ENCODE peak calls at places on chromosomes 1 and 21, in seven cellular contexts. G is lower leg skin, R is testis, V is HCT116, Z is IMR-90, U is body of pancreas, W is GM12891. B is an unnamed sample.

GRCh38 chr1:53060580-53060979 is 1.4 kb upstream of the PODN start:
- DNase-seq in G (peak), R (peak), V (no peak), Z (peak), U (peak), W (no peak), B (no peak)

GRCh38 chr1:196877964-196878363 is 9.9 kb upstream of the CFHR4 start:
- DNase-seq in G (no peak), R (peak), V (no peak), Z (peak), U (no peak), W (no peak), B (no peak)

GRCh38 chr1:189929501-189930099 is 548.1 kb downstream of the BRINP3 start:
- DNase-seq in G (no peak), R (no peak), V (no peak), Z (no peak), U (peak), W (no peak), B (no peak)

GRCh38 chr1:36609241-36610027 is 126.7 kb upstream of the CSF3R start:
- DNase-seq in G (no peak), R (peak), V (peak), Z (peak), U (peak), W (peak), B (peak)

GRCh38 chr1:225532240-225532944 is 104.6 kb upstream of the LBR start:
- DNase-seq in G (no peak), R (no peak), V (no peak), Z (no peak), U (no peak), W (no peak), B (no peak)

GRCh38 chr1:229064320-229064908 is 206.5 kb upstream of the RAB4A start:
- DNase-seq in G (no peak), R (no peak), V (peak), Z (no peak), U (no peak), W (no peak), B (no peak)

GRCh38 chr1:3365519-3366158 is 88.8 kb upstream of the ARHGEF16 start:
- DNase-seq in G (no peak), R (no peak), V (no peak), Z (no peak), U (no peak), W (no peak), B (no peak)

GRCh38 chr1:200866521-200866920 is 6.3 kb upstream of the GPR25 start:
- DNase-seq in G (no peak), R (no peak), V (no peak), Z (peak), U (no peak), W (peak), B (no peak)

GRCh38 chr1:159916240-159917051 is 8.9 kb downstream of the TAGLN2 start:
- DNase-seq in G (no peak), R (peak), V (no peak), Z (peak), U (peak), W (no peak), B (peak)

GRCh38 chr21:42026072-42026415 is 15.9 kb upstream of the ZBTB21 start:
- DNase-seq in G (no peak), R (no peak), V (no peak), Z (peak), U (no peak), W (no peak), B (no peak)

GRCh38 chr1:25694167-25694566 is 77.6 kb downstream of the MAN1C1 start:
- DNase-seq in G (no peak), R (peak), V (no peak), Z (no peak), U (peak), W (no peak), B (no peak)

GRCh38 chr1:169809370-169810095 is 14.8 kb upstream of the METTL18 start:
- DNase-seq in G (no peak), R (peak), V (peak), Z (peak), U (peak), W (no peak), B (peak)

GRCh38 chr1:195604287-195604686 is 1004.0 kb downstream of the KCNT2 start:
- DNase-seq in G (no peak), R (no peak), V (no peak), Z (peak), U (no peak), W (no peak), B (no peak)

GRCh38 chr1:185973645-185974044 is 239.5 kb downstream of the HMCN1 start:
- DNase-seq in G (no peak), R (no peak), V (no peak), Z (peak), U (no peak), W (no peak), B (no peak)

DNA sequence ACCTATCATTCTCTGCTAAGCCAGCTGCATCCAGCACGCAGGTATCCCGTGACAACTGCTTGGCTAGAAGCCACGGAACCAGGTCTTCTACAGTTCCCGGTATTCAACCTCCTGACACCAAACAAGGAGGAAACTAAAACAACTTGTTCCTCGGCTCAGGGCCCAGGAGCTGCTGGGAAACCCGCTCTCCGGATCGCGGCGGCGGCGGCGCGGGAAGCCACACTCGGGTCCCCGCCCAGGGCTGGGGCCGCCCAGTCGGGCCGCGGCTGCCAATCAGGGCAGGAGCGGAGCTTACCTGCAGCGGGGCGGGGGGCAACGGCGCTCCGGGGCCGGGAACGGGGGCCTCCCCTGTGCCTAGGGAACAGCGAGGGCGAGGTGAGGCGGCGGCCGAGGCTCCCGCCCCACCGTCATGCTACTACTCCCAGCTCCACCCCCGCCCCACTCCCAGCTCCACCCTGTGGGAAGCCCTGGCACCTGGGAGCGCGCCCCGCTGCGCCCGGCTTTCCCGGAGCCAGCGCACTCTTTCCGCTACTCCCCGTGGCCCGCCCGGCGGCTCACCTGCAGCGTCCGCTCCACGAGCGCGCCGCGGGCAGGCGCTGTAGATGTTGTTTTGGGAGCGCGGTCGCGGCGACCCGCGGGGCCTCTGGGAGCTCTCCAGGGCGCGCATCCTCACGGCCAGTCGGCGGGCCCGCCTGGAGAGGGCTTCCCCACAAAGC is 12.1 kb downstream of the IL24 start:
- DNase-seq in G (peak), R (peak), V (no peak), Z (no peak), U (peak), W (no peak), B (no peak)
- TF ChIP-seq POLR2A in G (no peak), R (no peak), V (no peak), Z (no peak), U (peak), W (no peak), B (no peak)

DNA sequence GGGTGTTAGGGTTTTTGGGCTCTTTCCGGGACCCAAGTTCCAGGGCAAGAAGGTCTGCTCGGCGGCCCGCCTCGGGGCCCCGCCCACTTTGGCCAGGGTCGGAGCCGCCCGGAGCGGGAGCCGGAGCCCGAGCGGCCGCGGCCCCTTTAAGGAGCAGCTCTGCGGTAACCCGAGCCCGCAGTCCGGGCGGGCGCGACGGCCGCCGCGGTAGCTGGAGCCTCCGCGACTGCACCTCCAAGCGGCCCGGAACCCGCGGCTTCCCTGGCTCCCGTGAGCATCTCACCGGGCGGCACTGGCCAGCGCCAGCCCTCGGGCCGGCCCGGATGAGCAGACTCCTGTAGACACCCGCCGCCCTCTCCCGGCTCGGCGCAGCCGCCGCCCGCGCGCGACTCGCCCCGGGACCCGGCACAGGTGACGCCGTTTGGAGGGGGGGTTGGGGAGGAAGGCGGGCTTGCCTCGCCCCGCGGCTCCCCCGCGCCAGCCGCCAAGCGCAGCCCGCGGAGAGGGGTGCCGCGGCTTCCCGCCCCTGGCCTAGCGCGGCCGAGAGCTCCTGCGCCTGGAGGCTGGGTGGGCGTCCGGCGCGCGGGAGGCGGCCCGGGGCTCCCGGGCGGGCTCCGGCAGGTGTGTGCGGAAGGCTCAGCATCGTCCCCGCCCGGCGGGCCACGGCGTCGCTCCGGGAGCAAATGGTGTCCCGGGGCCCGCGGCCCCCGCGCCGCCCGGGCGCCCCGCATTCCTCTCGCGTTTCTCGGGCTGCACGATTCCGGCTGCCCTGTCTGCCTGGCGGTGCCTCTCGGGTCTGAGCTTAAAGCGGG is at the start of gene TLCD4:
- DNase-seq in G (no peak), R (peak), V (peak), Z (peak), U (peak), W (peak), B (peak)
- TF ChIP-seq POLR2A in G (no peak), R (no peak), V (no peak), Z (no peak), U (peak), W (no peak), B (no peak)

DNA sequence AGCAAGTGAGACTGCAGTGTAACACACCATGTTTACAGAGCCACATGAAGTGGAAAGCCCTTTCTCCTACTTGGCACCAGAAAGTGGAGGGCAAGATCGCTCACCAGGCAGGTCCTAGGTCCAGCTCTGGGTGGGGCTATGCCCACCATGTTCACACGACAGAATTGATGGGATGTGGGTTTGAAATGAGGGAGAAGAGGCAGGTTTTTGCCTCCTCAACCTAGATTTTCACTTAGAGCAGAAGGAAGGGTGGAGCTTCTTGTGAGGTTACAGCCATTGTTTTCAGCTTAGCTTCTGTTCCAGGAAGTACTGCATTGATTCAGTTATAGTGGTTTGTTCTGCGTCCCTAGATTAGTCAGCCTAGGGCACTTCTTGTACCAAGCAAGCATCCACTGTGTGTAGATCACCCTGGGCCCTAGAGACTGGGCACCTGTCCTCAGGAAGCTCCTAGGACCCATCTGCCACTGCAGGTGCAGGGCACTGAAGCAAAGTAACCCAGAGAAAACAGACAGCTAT is 2.3 kb downstream of the CD53 start:
- DNase-seq in G (no peak), R (no peak), V (no peak), Z (no peak), U (peak), W (no peak), B (no peak)
- TF ChIP-seq POLR2A in G (no peak), R (no peak), V (no peak), Z (no peak), U (peak), W (peak), B (no peak)

GRCh38 chr21:31072486-31072885 is 34.2 kb upstream of the KRTAP19-8 start:
- DNase-seq in G (no peak), R (no peak), V (no peak), Z (no peak), U (no peak), W (no peak), B (no peak)

GRCh38 chr21:31078796-31079195 is 40.5 kb upstream of the KRTAP19-8 start:
- DNase-seq in G (no peak), R (no peak), V (no peak), Z (no peak), U (no peak), W (peak), B (no peak)

GRCh38 chr21:31075844-31076243 is 37.6 kb upstream of the KRTAP19-8 start:
- DNase-seq in G (no peak), R (no peak), V (no peak), Z (no peak), U (no peak), W (no peak), B (no peak)

DNA sequence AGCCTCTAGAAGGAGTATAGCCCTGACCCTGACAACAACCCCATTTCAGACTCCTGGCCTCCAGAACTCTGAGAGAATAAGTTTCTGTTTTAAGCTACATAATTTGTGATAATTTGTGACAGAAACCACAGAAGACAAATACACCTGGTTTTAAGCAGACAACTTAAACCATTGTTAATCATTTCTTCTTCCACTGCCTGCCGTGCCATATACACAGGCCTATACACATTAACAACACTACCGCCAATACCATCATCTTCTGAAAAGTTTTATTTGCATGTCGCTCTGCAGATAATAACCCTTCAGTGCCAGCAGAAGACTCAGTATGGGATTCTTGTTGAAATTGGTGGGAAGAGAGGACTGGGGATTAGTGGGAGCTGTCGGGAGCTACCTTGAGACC is 39.9 kb upstream of the KRTAP19-8 start:
- DNase-seq in G (no peak), R (no peak), V (no peak), Z (no peak), U (no peak), W (no peak), B (no peak)
- TF ChIP-seq POLR2A in G (no peak), R (no peak), V (no peak), Z (no peak), U (no peak), W (no peak), B (no peak)

DNA sequence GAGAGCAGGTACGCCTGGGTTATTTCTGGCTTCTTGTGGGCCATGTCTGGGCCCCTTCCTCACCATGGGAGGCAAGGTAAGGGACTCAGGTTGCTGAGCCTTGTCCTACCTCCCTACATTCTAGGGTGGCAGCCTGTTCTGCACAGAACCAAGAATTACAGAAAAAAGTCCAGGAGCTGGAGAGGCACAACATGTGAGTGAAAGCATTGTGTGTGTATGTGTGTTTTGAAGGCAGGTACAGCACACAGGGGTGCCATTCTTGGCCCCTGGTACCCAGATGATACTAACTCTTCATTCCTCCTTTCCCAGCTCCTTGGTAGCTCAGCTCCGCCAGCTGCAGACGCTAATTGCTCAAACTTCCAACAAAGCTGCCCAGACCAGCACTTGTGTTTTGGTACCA is 4.4 kb downstream of the JTB start:
- DNase-seq in G (no peak), R (no peak), V (no peak), Z (no peak), U (no peak), W (no peak), B (no peak)
- TF ChIP-seq POLR2A in G (no peak), R (no peak), V (no peak), Z (no peak), U (peak), W (peak), B (no peak)

DNA sequence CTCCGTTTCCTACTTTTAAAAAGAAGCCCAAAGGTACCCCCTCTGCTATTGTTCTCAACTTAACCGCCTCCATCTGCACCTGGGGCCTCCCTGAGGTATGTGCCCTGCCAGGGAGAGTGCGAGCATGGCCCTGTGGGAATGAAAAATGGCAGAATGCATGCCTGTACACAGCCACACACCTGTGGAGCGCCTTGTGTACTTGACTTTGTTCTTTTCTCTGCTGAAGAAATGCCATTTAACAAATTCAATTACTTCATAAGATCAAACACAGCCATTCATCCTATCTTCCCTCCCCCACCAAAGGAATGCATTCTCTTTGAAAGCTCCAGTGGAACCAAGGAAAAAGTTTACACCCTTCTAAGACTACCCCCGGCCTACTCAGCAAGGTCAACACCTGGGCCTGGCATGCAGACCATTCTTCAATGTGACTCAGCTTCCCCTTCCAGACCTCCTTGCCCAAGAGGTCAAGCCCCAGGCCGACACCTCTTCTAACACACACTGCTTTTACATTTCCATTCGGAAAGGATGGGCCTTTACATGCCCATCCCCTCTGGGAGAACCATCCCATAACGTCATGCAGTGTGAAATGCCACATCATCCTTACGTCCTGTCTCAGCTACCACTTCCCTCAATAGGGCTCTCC is 123.7 kb downstream of the SMYD2 start:
- DNase-seq in G (no peak), R (no peak), V (peak), Z (peak), U (no peak), W (no peak), B (no peak)
- TF ChIP-seq POLR2A in G (no peak), R (no peak), V (no peak), Z (no peak), U (no peak), W (no peak), B (no peak)

GRCh38 chr1:44799770-44800584 is at the start of gene PLK3:
- DNase-seq in G (peak), R (peak), V (peak), Z (peak), U (peak), W (peak), B (peak)

GRCh38 chr1:44802306-44803061 is 2.3 kb downstream of the PLK3 start:
- DNase-seq in G (no peak), R (no peak), V (no peak), Z (no peak), U (no peak), W (no peak), B (no peak)

GRCh38 chr1:44803062-44803311 is 2.8 kb downstream of the PLK3 start:
- DNase-seq in G (no peak), R (no peak), V (no peak), Z (no peak), U (no peak), W (no peak), B (no peak)

GRCh38 chr1:44803312-44804095 is 3.3 kb downstream of the PLK3 start:
- DNase-seq in G (no peak), R (no peak), V (no peak), Z (no peak), U (no peak), W (no peak), B (no peak)

GRCh38 chr1:44801491-44802305 is 1.5 kb downstream of the PLK3 start:
- DNase-seq in G (no peak), R (no peak), V (no peak), Z (no peak), U (no peak), W (no peak), B (no peak)
- TF ChIP-seq POLR2A in G (no peak), R (no peak), V (no peak), Z (no peak), U (no peak), W (no peak), B (no peak)

GRCh38 chr1:210092366-210092765 is 140.2 kb upstream of the SERTAD4 start:
- DNase-seq in G (no peak), R (no peak), V (no peak), Z (no peak), U (no peak), W (no peak), B (no peak)

GRCh38 chr1:210089848-210090247 is 142.7 kb upstream of the SERTAD4 start:
- DNase-seq in G (no peak), R (peak), V (peak), Z (peak), U (no peak), W (no peak), B (no peak)

GRCh38 chr1:210098376-210098775 is 134.2 kb upstream of the SERTAD4 start:
- DNase-seq in G (no peak), R (no peak), V (no peak), Z (no peak), U (no peak), W (no peak), B (no peak)

DNA sequence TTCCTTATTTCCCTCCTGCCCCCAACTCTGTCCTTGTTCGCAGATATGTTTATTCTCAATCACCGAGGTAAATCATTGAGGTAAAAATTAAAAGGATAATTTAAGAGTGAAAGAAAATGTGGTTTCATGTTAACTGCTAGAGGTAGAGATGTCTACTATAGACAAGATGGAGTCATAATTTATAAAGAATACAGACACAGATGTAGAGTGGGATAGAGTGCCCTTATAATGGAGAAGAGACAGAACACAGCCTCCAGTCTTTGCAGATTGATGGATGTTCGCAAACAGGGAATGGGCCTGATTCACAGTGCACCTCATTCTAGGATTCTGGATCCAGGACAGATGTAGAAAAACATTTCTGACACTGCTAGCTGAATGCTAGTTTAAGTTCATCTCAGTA is 139.1 kb upstream of the SERTAD4 start:
- DNase-seq in G (no peak), R (no peak), V (no peak), Z (no peak), U (no peak), W (no peak), B (no peak)
- TF ChIP-seq POLR2A in G (no peak), R (no peak), V (no peak), Z (no peak), U (no peak), W (no peak), B (no peak)